ENCODE peak calls at places on chromosomes 6 and 20, in five cellular contexts. One of them, this sample, is unnamed.

GRCh38 chr6:144710207-144710606 is 425.1 kb downstream of the UTRN start:
- DNase-seq in trophoblast cell: peak
- DNase-seq in H9: no peak
- DNase-seq in neuronal stem cell: no peak
- DNase-seq in mesenchymal stem cell: peak
- DNase-seq in this sample: no peak

GRCh38 chr20:1034420-1034799 is 32.3 kb upstream of the RSPO4 start:
- DNase-seq in trophoblast cell: no peak
- DNase-seq in H9: no peak
- DNase-seq in neuronal stem cell: no peak
- DNase-seq in mesenchymal stem cell: no peak
- DNase-seq in this sample: no peak

GRCh38 chr20:53606364-53606985 is 12.8 kb upstream of the ZNF217 start:
- DNase-seq in trophoblast cell: no peak
- DNase-seq in H9: no peak
- DNase-seq in neuronal stem cell: no peak
- DNase-seq in mesenchymal stem cell: peak
- DNase-seq in this sample: no peak

GRCh38 chr6:13226071-13226470 is 102.3 kb downstream of the TBC1D7 start:
- DNase-seq in trophoblast cell: no peak
- DNase-seq in H9: no peak
- DNase-seq in neuronal stem cell: no peak
- DNase-seq in mesenchymal stem cell: no peak
- DNase-seq in this sample: no peak

GRCh38 chr6:77173472-77174074 is 289.7 kb downstream of the HTR1B start:
- DNase-seq in trophoblast cell: no peak
- DNase-seq in H9: peak
- DNase-seq in neuronal stem cell: no peak
- DNase-seq in mesenchymal stem cell: no peak
- DNase-seq in this sample: peak

GRCh38 chr6:47977314-47977713 is 133.7 kb downstream of the PTCHD4 start:
- DNase-seq in trophoblast cell: no peak
- DNase-seq in H9: no peak
- DNase-seq in neuronal stem cell: no peak
- DNase-seq in mesenchymal stem cell: no peak
- DNase-seq in this sample: no peak

GRCh38 chr20:1130849-1131248 is 12.4 kb downstream of the PSMF1 start:
- DNase-seq in trophoblast cell: no peak
- DNase-seq in H9: no peak
- DNase-seq in neuronal stem cell: no peak
- DNase-seq in mesenchymal stem cell: no peak
- DNase-seq in this sample: no peak

GRCh38 chr6:168017629-168018028 is 20.2 kb downstream of the KIF25 start:
- DNase-seq in trophoblast cell: no peak
- DNase-seq in H9: no peak
- DNase-seq in neuronal stem cell: no peak
- DNase-seq in mesenchymal stem cell: peak
- DNase-seq in this sample: no peak

GRCh38 chr6:53793318-53793975 is 1.4 kb upstream of the LRRC1 start:
- DNase-seq in trophoblast cell: peak
- DNase-seq in H9: peak
- DNase-seq in neuronal stem cell: peak
- DNase-seq in mesenchymal stem cell: peak
- DNase-seq in this sample: no peak

GRCh38 chr6:73694711-73695411 is 1.1 kb upstream of the CD109 start:
- DNase-seq in trophoblast cell: no peak
- DNase-seq in H9: no peak
- DNase-seq in neuronal stem cell: no peak
- DNase-seq in mesenchymal stem cell: peak
- DNase-seq in this sample: no peak

GRCh38 chr6:31557443-31558317 is 10.3 kb downstream of the NFKBIL1 start:
- DNase-seq in trophoblast cell: no peak
- DNase-seq in H9: no peak
- DNase-seq in neuronal stem cell: no peak
- DNase-seq in mesenchymal stem cell: no peak
- DNase-seq in this sample: no peak

GRCh38 chr20:45059022-45059728 is 41.8 kb downstream of the KCNS1 start:
- DNase-seq in trophoblast cell: no peak
- DNase-seq in H9: no peak
- DNase-seq in neuronal stem cell: no peak
- DNase-seq in mesenchymal stem cell: peak
- DNase-seq in this sample: no peak

GRCh38 chr6:63572733-63573139 is 456 bp downstream of the LOC128125822 start:
- DNase-seq in trophoblast cell: no peak
- DNase-seq in H9: no peak
- DNase-seq in neuronal stem cell: no peak
- DNase-seq in mesenchymal stem cell: no peak
- DNase-seq in this sample: no peak

GRCh38 chr6:35034411-35035171 is 106.5 kb downstream of the TCP11 start:
- DNase-seq in trophoblast cell: no peak
- DNase-seq in H9: peak
- DNase-seq in neuronal stem cell: no peak
- DNase-seq in mesenchymal stem cell: no peak
- DNase-seq in this sample: no peak

GRCh38 chr20:43015566-43015965 is 174.1 kb downstream of the PTPRT start:
- DNase-seq in trophoblast cell: no peak
- DNase-seq in H9: no peak
- DNase-seq in neuronal stem cell: no peak
- DNase-seq in mesenchymal stem cell: no peak
- DNase-seq in this sample: no peak

GRCh38 chr6:163231356-163232014 is 183.0 kb upstream of the QKI start:
- DNase-seq in trophoblast cell: peak
- DNase-seq in H9: no peak
- DNase-seq in neuronal stem cell: no peak
- DNase-seq in mesenchymal stem cell: no peak
- DNase-seq in this sample: no peak

GRCh38 chr20:35791823-35792222 is 20.0 kb downstream of the PHF20 start:
- DNase-seq in trophoblast cell: peak
- DNase-seq in H9: no peak
- DNase-seq in neuronal stem cell: no peak
- DNase-seq in mesenchymal stem cell: peak
- DNase-seq in this sample: no peak

GRCh38 chr6:108127826-108128225 is 38.0 kb upstream of the NR2E1 start:
- DNase-seq in trophoblast cell: no peak
- DNase-seq in H9: no peak
- DNase-seq in neuronal stem cell: no peak
- DNase-seq in mesenchymal stem cell: peak
- DNase-seq in this sample: no peak

GRCh38 chr20:41697861-41698559 is 79.8 kb upstream of the CHD6 start:
- DNase-seq in trophoblast cell: no peak
- DNase-seq in H9: peak
- DNase-seq in neuronal stem cell: no peak
- DNase-seq in mesenchymal stem cell: peak
- DNase-seq in this sample: no peak

GRCh38 chr20:62737971-62738881 is 29.6 kb downstream of the NTSR1 start:
- DNase-seq in trophoblast cell: no peak
- DNase-seq in H9: no peak
- DNase-seq in neuronal stem cell: no peak
- DNase-seq in mesenchymal stem cell: no peak
- DNase-seq in this sample: no peak

GRCh38 chr20:59598625-59599310 is 5.6 kb upstream of the PHACTR3 start:
- DNase-seq in trophoblast cell: peak
- DNase-seq in H9: peak
- DNase-seq in neuronal stem cell: peak
- DNase-seq in mesenchymal stem cell: no peak
- DNase-seq in this sample: peak

GRCh38 chr20:50690979-50691584 is at the start of gene RIPOR3:
- DNase-seq in trophoblast cell: no peak
- DNase-seq in H9: peak
- DNase-seq in neuronal stem cell: peak
- DNase-seq in mesenchymal stem cell: peak
- DNase-seq in this sample: peak

GRCh38 chr6:36268478-36269248 is 1.2 kb upstream of the PNPLA1 start:
- DNase-seq in trophoblast cell: peak
- DNase-seq in H9: no peak
- DNase-seq in neuronal stem cell: no peak
- DNase-seq in mesenchymal stem cell: no peak
- DNase-seq in this sample: no peak

GRCh38 chr6:43627008-43627825 is 1.8 kb downstream of the GTPBP2 start:
- DNase-seq in trophoblast cell: peak
- DNase-seq in H9: no peak
- DNase-seq in neuronal stem cell: no peak
- DNase-seq in mesenchymal stem cell: peak
- DNase-seq in this sample: no peak

GRCh38 chr6:55898342-55898741 is 23.0 kb upstream of the BMP5 start:
- DNase-seq in trophoblast cell: no peak
- DNase-seq in H9: no peak
- DNase-seq in neuronal stem cell: no peak
- DNase-seq in mesenchymal stem cell: peak
- DNase-seq in this sample: no peak
- H2BK5ac ChIP-seq in trophoblast cell: no peak
- H2BK5ac ChIP-seq in H9: no peak
- H2BK5ac ChIP-seq in neuronal stem cell: no peak
- H2BK5ac ChIP-seq in mesenchymal stem cell: peak
- H2BK5ac ChIP-seq in this sample: no peak

GRCh38 chr6:137661601-137662000 is 167.4 kb upstream of the OLIG3 start:
- DNase-seq in trophoblast cell: no peak
- DNase-seq in H9: peak
- DNase-seq in neuronal stem cell: no peak
- DNase-seq in mesenchymal stem cell: no peak
- DNase-seq in this sample: peak

GRCh38 chr6:137659871-137660270 is 165.7 kb upstream of the OLIG3 start:
- DNase-seq in trophoblast cell: no peak
- DNase-seq in H9: no peak
- DNase-seq in neuronal stem cell: no peak
- DNase-seq in mesenchymal stem cell: no peak
- DNase-seq in this sample: no peak

GRCh38 chr6:137656735-137657134 is 162.5 kb upstream of the OLIG3 start:
- DNase-seq in trophoblast cell: no peak
- DNase-seq in H9: no peak
- DNase-seq in neuronal stem cell: no peak
- DNase-seq in mesenchymal stem cell: no peak
- DNase-seq in this sample: no peak

GRCh38 chr6:137657351-137657911 is 163.2 kb upstream of the OLIG3 start:
- DNase-seq in trophoblast cell: peak
- DNase-seq in H9: no peak
- DNase-seq in neuronal stem cell: no peak
- DNase-seq in mesenchymal stem cell: no peak
- DNase-seq in this sample: no peak

GRCh38 chr6:137660296-137660731 is 166.1 kb upstream of the OLIG3 start:
- DNase-seq in trophoblast cell: no peak
- DNase-seq in H9: no peak
- DNase-seq in neuronal stem cell: no peak
- DNase-seq in mesenchymal stem cell: no peak
- DNase-seq in this sample: no peak
- H2BK12ac ChIP-seq in trophoblast cell: no peak
- H2BK12ac ChIP-seq in H9: no peak
- H2BK12ac ChIP-seq in neuronal stem cell: no peak
- H2BK12ac ChIP-seq in mesenchymal stem cell: no peak
- H2BK12ac ChIP-seq in this sample: no peak

DNA sequence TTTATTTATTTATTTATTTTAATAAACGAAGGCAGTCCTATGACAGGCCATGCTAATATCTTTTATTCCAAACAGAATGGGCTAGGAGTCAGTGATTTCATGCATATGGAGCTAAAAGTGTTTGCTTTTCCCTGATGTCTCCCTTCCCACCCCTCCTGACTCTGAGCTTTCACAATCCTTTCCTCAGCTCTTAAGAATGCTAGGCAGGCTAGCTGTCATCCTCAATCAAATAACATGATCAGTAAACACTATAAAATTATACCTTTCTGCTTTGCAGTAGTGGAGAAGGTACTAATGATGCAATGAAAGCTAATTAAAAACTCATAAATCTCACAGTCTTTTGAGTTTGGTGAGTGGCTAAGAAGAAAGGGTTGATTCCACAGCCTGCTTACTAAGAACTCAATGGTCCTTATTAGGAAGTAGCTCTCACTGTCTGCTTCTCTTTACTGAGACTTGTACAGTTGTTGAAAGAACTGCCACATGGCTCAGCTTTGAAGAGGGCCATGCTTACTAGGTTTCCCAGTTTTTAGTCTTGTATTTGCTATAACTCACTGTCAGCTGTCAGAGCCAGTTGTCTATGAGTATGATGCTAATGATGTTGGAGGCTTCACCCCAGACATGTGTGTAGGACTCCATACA is 250.9 kb upstream of the JAG1 start:
- DNase-seq in trophoblast cell: no peak
- DNase-seq in H9: no peak
- DNase-seq in neuronal stem cell: no peak
- DNase-seq in mesenchymal stem cell: peak
- DNase-seq in this sample: no peak
- H2BK5ac ChIP-seq in trophoblast cell: no peak
- H2BK5ac ChIP-seq in H9: no peak
- H2BK5ac ChIP-seq in neuronal stem cell: no peak
- H2BK5ac ChIP-seq in mesenchymal stem cell: no peak
- H2BK5ac ChIP-seq in this sample: no peak

GRCh38 chr6:152098683-152099082 is 291.2 kb downstream of the ESR1 start:
- DNase-seq in trophoblast cell: no peak
- DNase-seq in H9: no peak
- DNase-seq in neuronal stem cell: no peak
- DNase-seq in mesenchymal stem cell: no peak
- DNase-seq in this sample: no peak
- H2BK12ac ChIP-seq in trophoblast cell: no peak
- H2BK12ac ChIP-seq in H9: no peak
- H2BK12ac ChIP-seq in neuronal stem cell: no peak
- H2BK12ac ChIP-seq in mesenchymal stem cell: no peak
- H2BK12ac ChIP-seq in this sample: no peak

DNA sequence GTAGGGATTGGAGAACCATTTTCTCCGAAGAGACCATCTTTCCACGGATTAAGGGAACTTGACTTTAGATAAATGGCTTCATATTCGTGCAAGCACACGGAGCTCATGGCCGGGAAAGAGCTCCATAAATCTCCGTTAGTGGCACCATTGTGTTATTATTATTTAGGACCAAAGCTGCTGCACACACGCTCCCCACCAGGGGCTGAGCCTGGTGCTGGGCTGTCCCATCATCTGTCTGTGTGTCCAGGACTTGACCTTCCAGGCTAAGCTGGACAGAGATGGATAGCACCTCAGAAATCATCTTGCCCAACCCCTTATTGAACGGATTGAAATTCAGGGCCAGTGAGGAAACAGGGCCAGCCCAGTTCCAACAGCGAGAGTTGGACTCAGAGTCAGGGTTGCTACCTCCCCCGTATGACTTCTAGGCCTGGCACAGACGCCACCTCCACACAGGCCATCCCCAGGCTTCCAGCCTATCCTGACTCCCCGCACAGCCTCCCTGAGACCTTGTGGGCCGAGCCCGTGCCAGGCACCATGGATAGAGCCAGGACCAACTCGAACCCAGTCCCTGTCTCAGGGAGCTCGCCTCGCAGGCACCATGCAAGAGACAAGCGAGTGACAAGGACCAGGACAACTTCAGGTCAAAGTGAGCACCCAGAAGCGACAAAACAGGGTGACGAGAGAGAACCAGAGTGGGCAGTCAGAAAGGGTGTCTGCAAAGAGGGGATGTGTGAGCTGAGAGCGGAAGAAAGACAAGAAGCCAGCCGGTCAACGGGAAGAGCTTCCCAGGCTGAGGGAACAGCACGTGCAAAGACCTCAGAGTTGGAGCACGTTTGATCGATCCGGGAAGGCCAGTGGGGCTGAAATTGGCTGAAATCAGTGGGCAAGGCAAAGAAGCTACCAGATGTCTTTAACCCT is 45.4 kb downstream of the KIAA1755 start:
- DNase-seq in trophoblast cell: no peak
- DNase-seq in H9: no peak
- DNase-seq in neuronal stem cell: no peak
- DNase-seq in mesenchymal stem cell: no peak
- DNase-seq in this sample: no peak
- H2BK5ac ChIP-seq in trophoblast cell: no peak
- H2BK5ac ChIP-seq in H9: no peak
- H2BK5ac ChIP-seq in neuronal stem cell: peak
- H2BK5ac ChIP-seq in mesenchymal stem cell: no peak
- H2BK5ac ChIP-seq in this sample: no peak

This sample was measured in H1.